ENCODE peak calls at places on chromosomes 3 and 15, in eight cellular contexts. V is stimulated activated CD4-positive, alpha-beta T cell treated with anti-CD3 and anti-CD28 coated beads, Interleukin-2, amount 100 ng/mL, for 24 hours; O is SK-N-MC; H is neuronal stem cell; P is OCI-M1; U is Caco-2; R is T-cell; Y is GM23248. E is an unnamed sample.

GRCh38 chr15:92158426-92158825 is 235.3 kb upstream of the ST8SIA2 start:
- DNase-seq in V (peak; percentile 38), O (no peak), H (no peak), P (no peak), U (peak; percentile 51), R (no peak), Y (no peak), E (no peak)

GRCh38 chr15:36479200-36479896 is 100.1 kb upstream of the CDIN1 start:
- DNase-seq in V (no peak), O (no peak), H (no peak), P (no peak), U (no peak), R (no peak), Y (peak; percentile 39), E (peak; percentile 93)

GRCh38 chr3:37163262-37164020 is 10.9 kb downstream of the LRRFIP2 start:
- DNase-seq in V (peak; percentile 23), O (no peak), H (no peak), P (peak; percentile 38), U (no peak), R (no peak), Y (peak; percentile 91), E (no peak)

GRCh38 chr3:12194669-12195161 is 36.0 kb upstream of the TIMP4 start:
- DNase-seq in V (no peak), O (no peak), H (no peak), P (peak; percentile 59), U (no peak), R (no peak), Y (peak; percentile 58), E (no peak)

GRCh38 chr3:160707187-160707789 is 30.3 kb downstream of the ARL14 start:
- DNase-seq in V (peak; percentile 29), O (peak; percentile 48), H (peak; percentile 43), P (peak; percentile 61), U (no peak), R (no peak), Y (peak; percentile 67), E (peak; percentile 61)

GRCh38 chr3:5092018-5092417 is 30.1 kb upstream of the ARL8B start:
- DNase-seq in V (no peak), O (no peak), H (no peak), P (no peak), U (peak; percentile 45), R (no peak), Y (no peak), E (no peak)

GRCh38 chr3:195563317-195563716 is 20.2 kb upstream of the PPP1R2 start:
- DNase-seq in V (no peak), O (no peak), H (no peak), P (no peak), U (no peak), R (no peak), Y (no peak), E (no peak)

GRCh38 chr15:30885814-30886213 is 17.9 kb upstream of the FAN1 start:
- DNase-seq in V (no peak), O (no peak), H (no peak), P (no peak), U (no peak), R (no peak), Y (peak; percentile 43), E (no peak)

GRCh38 chr3:152175576-152175883 is 93.2 kb upstream of the MBNL1 start:
- DNase-seq in V (no peak), O (no peak), H (no peak), P (no peak), U (no peak), R (no peak), Y (peak; percentile 87), E (no peak)

GRCh38 chr15:59011262-59011947 is 23.9 kb downstream of the RNF111 start:
- DNase-seq in V (no peak), O (no peak), H (no peak), P (peak; percentile 69), U (no peak), R (no peak), Y (no peak), E (no peak)

GRCh38 chr3:128016502-128016901 is 35.7 kb upstream of the SEC61A1 start:
- DNase-seq in V (no peak), O (no peak), H (no peak), P (peak; percentile 23), U (no peak), R (no peak), Y (no peak), E (no peak)

GRCh38 chr3:133799794-133800585 is 5.6 kb upstream of the SRPRB start:
- DNase-seq in V (no peak), O (no peak), H (no peak), P (no peak), U (no peak), R (no peak), Y (peak; percentile 57), E (no peak)

GRCh38 chr15:73564255-73564654 is 68.9 kb downstream of the NPTN start:
- DNase-seq in V (no peak), O (no peak), H (no peak), P (peak; percentile 92), U (no peak), R (no peak), Y (peak; percentile 85), E (no peak)

GRCh38 chr3:155995525-155996370 is 124.6 kb upstream of the KCNAB1 start:
- DNase-seq in V (no peak), O (peak; percentile 22), H (peak; percentile 20), P (peak; percentile 60), U (no peak), R (no peak), Y (peak; percentile 66), E (peak; percentile 65)